ENCODE peak calls at places on chromosomes 16 and 17, in six cellular contexts. X is colonic mucosa, N is adrenal gland, C is heart left ventricle, U is BE2C, S is stomach. I is an unnamed sample. For H3K4me1 and H3K9me3, the result is how much of the 10 kb centered on the place peaks cover.

GRCh38 chr17:37488009-37488604 is 1.6 kb upstream of the DUSP14 start:
- DNase-seq in X (no peak), U (no peak), C (no peak), S (no peak), N (no peak), I (peak)

GRCh38 chr16:4700380-4700996 is 7.1 kb downstream of the NUDT16L1 start:
- DNase-seq in X (no peak), U (no peak), C (no peak), S (no peak), N (peak), I (peak)

GRCh38 chr17:39195568-39196160 is 1.8 kb downstream of the CACNB1 start:
- DNase-seq in U (no peak), S (no peak), X (no peak), N (no peak), C (no peak), I (no peak)

GRCh38 chr16:24977673-24978065 is 37.5 kb downstream of the ARHGAP17 start:
- DNase-seq in U (no peak), S (no peak), X (no peak), C (no peak), N (no peak), I (no peak)

GRCh38 chr17:5702951-5703510 is 118.7 kb upstream of the NLRP1 start:
- DNase-seq in C (no peak), U (no peak), N (no peak), S (no peak), X (no peak), I (no peak)

GRCh38 chr17:21164226-21165019 is 37.7 kb downstream of the DHRS7B start:
- DNase-seq in S (no peak), U (no peak), X (no peak), N (no peak), C (no peak), I (no peak)

GRCh38 chr17:40093005-40093579 is 7.3 kb downstream of the NR1D1 start:
- DNase-seq in X (no peak), C (no peak), U (no peak), N (peak), S (no peak), I (no peak)

GRCh38 chr16:27403601-27403992 is 1.6 kb downstream of the IL21R start:
- DNase-seq in C (no peak), N (no peak), S (no peak), X (no peak), U (no peak), I (no peak)

GRCh38 chr17:33050611-33051140 is 59.0 kb downstream of the SPACA3 start:
- DNase-seq in S (no peak), U (no peak), C (no peak), N (no peak), X (no peak), I (no peak)

GRCh38 chr17:83103200-83103937 is 24.0 kb downstream of the METRNL start:
- DNase-seq in U (no peak), C (no peak), N (peak), S (peak), X (peak), I (peak)

GRCh38 chr16:79127768-79128167 is 472.8 kb downstream of the MAF start:
- DNase-seq in U (no peak), X (no peak), N (no peak), S (no peak), C (no peak), I (no peak)

GRCh38 chr17:61461967-61462733 is 9.9 kb downstream of the TBX4 start:
- DNase-seq in X (no peak), C (no peak), S (no peak), N (no peak), U (no peak), I (no peak)

GRCh38 chr17:53722407-53722806 is 100.3 kb upstream of the KIF2B start:
- DNase-seq in U (no peak), S (no peak), X (no peak), C (no peak), N (no peak), I (no peak)

GRCh38 chr17:353838-354234 is 1.2 kb upstream of the RPH3AL start:
- DNase-seq in C (no peak), U (no peak), X (no peak), N (no peak), S (no peak), I (no peak)

GRCh38 chr16:71564377-71564967 is 12.4 kb downstream of the TAT start:
- DNase-seq in C (no peak), N (no peak), U (no peak), X (peak), S (no peak), I (no peak)

GRCh38 chr16:34803683-34804416 is 1344.4 kb downstream of the TP53TG3F start:
- DNase-seq in U (peak), X (no peak), C (peak), S (no peak), N (no peak), I (no peak)

DNA sequence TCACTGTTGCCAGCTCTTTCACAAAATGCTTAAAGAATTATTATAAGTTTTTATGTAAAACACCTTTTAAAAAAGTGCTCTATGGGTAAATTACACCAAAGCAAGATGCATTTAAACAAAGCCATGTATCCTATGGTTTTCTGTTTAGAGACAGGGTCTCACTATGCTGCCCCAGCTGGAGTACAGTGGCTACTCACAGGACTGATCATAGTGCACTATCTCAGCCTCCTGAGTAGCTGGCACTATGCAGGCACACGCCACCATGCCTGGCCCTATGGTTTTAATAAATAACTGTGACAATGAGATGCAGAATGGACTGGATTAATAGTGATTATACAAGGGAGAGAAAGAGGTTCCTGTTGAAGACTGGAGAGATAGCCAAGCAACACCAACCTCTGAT is 40.2 kb downstream of the SPOP start:
- DNase-seq in X (no peak), C (no peak), N (no peak), U (no peak), S (no peak), I (no peak)
- H3K4me1 ChIP-seq in X (under half), C (half or more), N (under half), U (under half), S (half or more), I (under half)

DNA sequence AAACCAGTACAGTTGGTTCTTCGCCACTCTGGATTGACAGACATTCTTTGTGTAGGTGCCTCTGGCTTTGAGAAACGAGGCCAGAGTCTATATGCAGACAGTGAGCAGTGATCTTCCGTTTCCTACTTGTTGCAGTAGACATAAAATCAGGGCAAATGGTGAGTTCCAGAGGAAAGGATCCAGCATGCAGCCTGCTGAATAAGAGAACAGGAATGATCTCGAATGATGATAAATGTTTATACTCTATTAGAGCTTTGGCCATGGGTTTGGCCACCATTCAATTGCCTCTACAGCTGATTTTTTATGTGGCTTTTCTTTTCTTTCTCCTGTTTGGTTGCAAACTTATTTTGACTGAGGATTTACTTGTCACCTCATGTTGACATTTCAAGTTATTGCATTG is 286.7 kb downstream of the IRX3 start:
- DNase-seq in N (no peak), S (no peak), X (no peak), C (no peak), U (no peak), I (no peak)
- H3K4me3 ChIP-seq in N (no peak), S (no peak), X (no peak), C (no peak), U (no peak), I (no peak)

DNA sequence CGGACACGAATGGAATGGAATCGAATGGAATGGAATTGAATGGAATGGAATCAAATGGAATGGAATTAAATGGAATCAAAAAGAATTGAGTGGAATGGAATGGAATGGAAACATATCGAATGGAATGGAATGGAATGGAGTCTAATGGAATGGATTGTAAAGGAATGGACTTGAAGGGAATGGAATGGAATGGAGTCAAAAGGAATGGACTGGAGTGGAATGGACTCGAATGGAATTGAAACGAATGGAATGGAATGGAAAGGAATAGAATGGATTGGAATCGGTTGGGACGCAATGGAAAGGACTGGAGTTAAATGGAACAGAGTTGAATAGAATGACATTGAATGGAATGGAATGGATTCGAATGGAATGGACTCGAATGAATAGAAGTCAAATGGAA is 486.9 kb upstream of the WSB1 start:
- DNase-seq in U (no peak), C (no peak), N (no peak), X (no peak), S (no peak), I (no peak)
- H3K9me3 ChIP-seq in U (under half), C (half or more), N (under half), X (under half), S (under half), I (under half)

GRCh38 chr17:77887464-77888241 is 70.8 kb upstream of the TNRC6C start:
- DNase-seq in S (peak), C (peak), X (peak), U (no peak), N (peak), I (peak)

GRCh38 chr17:77885678-77886386 is 72.7 kb upstream of the TNRC6C start:
- DNase-seq in X (no peak), U (no peak), C (no peak), S (no peak), N (no peak), I (no peak)

GRCh38 chr17:77887110-77887463 is 71.4 kb upstream of the TNRC6C start:
- DNase-seq in U (no peak), X (no peak), S (no peak), C (no peak), N (no peak), I (no peak)

GRCh38 chr17:77884967-77885641 is 73.4 kb upstream of the TNRC6C start:
- DNase-seq in C (peak), X (no peak), N (no peak), S (no peak), U (peak), I (no peak)

GRCh38 chr17:77886387-77886728 is 72.1 kb upstream of the TNRC6C start:
- DNase-seq in N (no peak), U (no peak), X (peak), C (peak), S (peak), I (no peak)
- H3K4me1 ChIP-seq in N (under half), U (under half), X (under half), C (under half), S (under half), I (under half)

GRCh38 chr16:67087291-67087690 is 22.4 kb upstream of the PHAF1 start:
- DNase-seq in S (no peak), X (no peak), N (no peak), C (no peak), U (no peak), I (no peak)
- H3K4me3 ChIP-seq in S (no peak), X (no peak), N (no peak), C (no peak), U (no peak), I (no peak)

DNA sequence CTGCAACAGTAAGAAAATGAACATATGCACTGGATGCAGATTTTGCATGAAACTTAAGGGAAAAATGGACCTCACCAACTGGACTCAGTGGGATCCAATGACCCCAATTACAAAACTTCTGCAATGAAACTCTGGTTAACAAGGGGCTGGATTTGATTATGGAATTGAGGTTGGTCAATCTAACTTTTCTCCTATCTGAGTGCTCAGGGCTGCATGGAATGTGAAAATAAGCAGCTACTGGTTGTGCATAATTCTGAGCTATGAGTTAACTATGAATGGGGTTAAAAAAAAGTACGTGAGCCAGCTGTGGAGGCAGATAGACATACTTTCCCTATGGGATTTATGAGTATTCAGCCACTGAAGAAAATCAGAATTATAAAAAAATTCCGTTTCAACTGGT is 9.2 kb downstream of the FAM20A start:
- DNase-seq in N (no peak), C (no peak), U (no peak), X (no peak), S (no peak), I (no peak)
- H3K9me3 ChIP-seq in N (under half), C (under half), U (under half), X (under half), S (under half), I (under half)

I was measured in small intestine.